ENCODE peak calls at places on chromosomes 13 and 19, in six cellular contexts. H, B, E, N, G and R are unnamed samples.
A peak's percentile ranks its signal among the peaks of the same experiment; 100 is the strongest.

GRCh38 chr19:51921949-51922348 is 5.3 kb upstream of the ZNF613 start:
- DNase-seq in H (peak; percentile 49), B (no peak), E (no peak), N (no peak), G (peak; percentile 36), R (no peak)

GRCh38 chr13:79405501-79405830 is 589 bp downstream of the RBM26 start:
- DNase-seq in H (no peak), B (peak; percentile 75), E (no peak), N (no peak), G (no peak), R (peak; percentile 40)

GRCh38 chr19:57903298-57904174 is 12.9 kb downstream of the ZNF417 start:
- DNase-seq in H (no peak), B (peak; percentile 76), E (peak; percentile 76), N (peak; percentile 53), G (no peak), R (no peak)

GRCh38 chr13:25300861-25301346 is 521 bp upstream of the NUP58 start:
- DNase-seq in H (peak; percentile 50), B (no peak), E (no peak), N (no peak), G (no peak), R (peak; percentile 31)

GRCh38 chr19:17963936-17964691 is 2.8 kb upstream of the KCNN1 start:
- DNase-seq in H (no peak), B (no peak), E (no peak), N (no peak), G (no peak), R (no peak)

GRCh38 chr13:47661076-47661475 is 340.0 kb downstream of the SUCLA2 start:
- DNase-seq in H (no peak), B (peak; percentile 91), E (peak; percentile 79), N (peak; percentile 85), G (no peak), R (no peak)

GRCh38 chr13:37306778-37307544 is 201.5 kb upstream of the CSNK1A1L start:
- DNase-seq in H (no peak), B (peak; percentile 93), E (peak; percentile 93), N (peak; percentile 98), G (no peak), R (no peak)

GRCh38 chr13:24854311-24854710 is 90.3 kb downstream of the RNF17 start:
- DNase-seq in H (no peak), B (no peak), E (peak; percentile 46), N (peak; percentile 2), G (no peak), R (no peak)

GRCh38 chr13:40666058-40666904 is at the start of gene FOXO1:
- DNase-seq in H (peak; percentile 93), B (peak; percentile 92), E (peak; percentile 86), N (peak; percentile 74), G (peak; percentile 88), R (peak; percentile 88)

GRCh38 chr13:48505597-48506091 is 27.2 kb downstream of the RCBTB2 start:
- DNase-seq in H (no peak), B (peak; percentile 19), E (peak; percentile 52), N (peak; percentile 71), G (peak; percentile 81), R (no peak)

GRCh38 chr19:30326076-30326710 is 46.0 kb upstream of the ZNF536 start:
- DNase-seq in H (peak; percentile 31), B (no peak), E (no peak), N (no peak), G (no peak), R (no peak)

GRCh38 chr13:27374650-27375049 is 49.8 kb upstream of the GTF3A start:
- DNase-seq in H (peak; percentile 86), B (peak; percentile 96), E (peak; percentile 85), N (peak; percentile 88), G (peak; percentile 73), R (peak; percentile 85)

GRCh38 chr13:73657821-73658540 is 476.2 kb downstream of the KLF12 start:
- DNase-seq in H (no peak), B (peak; percentile 18), E (peak; percentile 39), N (no peak), G (no peak), R (peak; percentile 44)

GRCh38 chr19:1418494-1418775 is 11.0 kb downstream of the DAZAP1 start:
- DNase-seq in H (no peak), B (no peak), E (no peak), N (no peak), G (no peak), R (no peak)

GRCh38 chr19:5470264-5470671 is 15.1 kb downstream of the ZNRF4 start:
- DNase-seq in H (no peak), B (no peak), E (no peak), N (no peak), G (no peak), R (no peak)

GRCh38 chr13:29664591-29664990 is 69.1 kb upstream of the SLC7A1 start:
- DNase-seq in H (no peak), B (no peak), E (no peak), N (no peak), G (no peak), R (no peak)

GRCh38 chr13:24050292-24050711 is 110.2 kb upstream of the SPATA13 start:
- DNase-seq in H (no peak), B (peak; percentile 81), E (peak; percentile 76), N (peak; percentile 86), G (no peak), R (no peak)

GRCh38 chr13:105773887-105774538 is 761.4 kb downstream of the EFNB2 start:
- DNase-seq in H (no peak), B (no peak), E (peak; percentile 30), N (peak; percentile 57), G (peak; percentile 82), R (no peak)

GRCh38 chr19:34269968-34270621 is 15.7 kb downstream of the GARRE1 start:
- DNase-seq in H (peak; percentile 73), B (peak; percentile 83), E (peak; percentile 49), N (peak; percentile 66), G (peak; percentile 69), R (peak; percentile 45)

GRCh38 chr13:101382701-101383100 is 33.6 kb downstream of the NALCN start:
- DNase-seq in H (no peak), B (no peak), E (no peak), N (no peak), G (no peak), R (no peak)

GRCh38 chr19:5343848-5344247 is 3.2 kb upstream of the PTPRS start:
- DNase-seq in H (no peak), B (peak; percentile 58), E (peak; percentile 17), N (peak; percentile 47), G (no peak), R (no peak)

GRCh38 chr13:64471916-64472315 is 2758.2 kb downstream of the PCDH9 start:
- DNase-seq in H (no peak), B (peak; percentile 54), E (peak; percentile 76), N (peak; percentile 60), G (no peak), R (no peak)

GRCh38 chr19:49224856-49225255 is 67.3 kb downstream of the TRPM4 start:
- DNase-seq in H (peak; percentile 89), B (peak; percentile 79), E (peak; percentile 39), N (peak; percentile 57), G (peak; percentile 56), R (peak; percentile 68)

GRCh38 chr13:111117961-111118360 is 2.9 kb downstream of the ARHGEF7 start:
- DNase-seq in H (no peak), B (peak; percentile 41), E (no peak), N (no peak), G (no peak), R (no peak)

GRCh38 chr19:55247621-55248099 is 11.2 kb downstream of the PPP6R1 start:
- DNase-seq in H (no peak), B (peak; percentile 73), E (no peak), N (no peak), G (no peak), R (peak; percentile 75)

GRCh38 chr13:98487016-98487415 is 89.9 kb downstream of the STK24 start:
- DNase-seq in H (peak; percentile 35), B (peak; percentile 38), E (peak; percentile 42), N (peak; percentile 53), G (no peak), R (no peak)
- H3K9ac ChIP-seq in H (no peak overlapping the region), B (peak overlapping the region; percentile 7), E (no peak overlapping the region), N (no peak overlapping the region), G (no peak overlapping the region), R (no peak overlapping the region)

DNA sequence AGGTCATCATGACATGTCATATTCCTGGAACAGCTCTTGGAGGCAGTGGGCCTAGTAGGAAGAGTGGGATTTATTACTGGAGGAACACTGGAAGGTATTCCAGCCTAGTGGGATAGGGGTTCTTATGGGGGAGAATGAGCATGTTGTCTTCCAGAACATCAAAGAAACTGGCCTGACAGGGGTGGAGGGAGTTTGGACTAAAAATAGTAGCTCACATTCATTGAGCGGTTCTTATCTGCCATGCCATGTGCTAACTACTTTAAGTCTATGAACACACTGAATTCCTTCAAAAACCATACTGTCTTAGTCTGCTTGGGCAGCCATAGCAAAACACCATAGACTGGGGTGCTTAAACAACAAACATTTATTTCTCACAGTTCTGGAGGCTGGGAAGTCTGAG is 413.6 kb downstream of the HS6ST3 start:
- DNase-seq in H (no peak), B (no peak), E (no peak), N (no peak), G (no peak), R (no peak)
- H3K27ac ChIP-seq in H (no peak overlapping the region), B (no peak overlapping the region), E (no peak overlapping the region), N (no peak overlapping the region), G (no peak overlapping the region), R (no peak overlapping the region)

GRCh38 chr19:44814517-44814916 is 5.6 kb downstream of the BCAM start:
- DNase-seq in H (no peak), B (no peak), E (no peak), N (no peak), G (no peak), R (no peak)

GRCh38 chr19:44814132-44814470 is 5.2 kb downstream of the BCAM start:
- DNase-seq in H (no peak), B (no peak), E (no peak), N (no peak), G (no peak), R (no peak)

GRCh38 chr19:44818470-44818856 is 9.6 kb downstream of the BCAM start:
- DNase-seq in H (no peak), B (no peak), E (no peak), N (no peak), G (no peak), R (no peak)

GRCh38 chr19:44817725-44818469 is 9.0 kb downstream of the BCAM start:
- DNase-seq in H (no peak), B (no peak), E (no peak), N (no peak), G (no peak), R (no peak)

DNA sequence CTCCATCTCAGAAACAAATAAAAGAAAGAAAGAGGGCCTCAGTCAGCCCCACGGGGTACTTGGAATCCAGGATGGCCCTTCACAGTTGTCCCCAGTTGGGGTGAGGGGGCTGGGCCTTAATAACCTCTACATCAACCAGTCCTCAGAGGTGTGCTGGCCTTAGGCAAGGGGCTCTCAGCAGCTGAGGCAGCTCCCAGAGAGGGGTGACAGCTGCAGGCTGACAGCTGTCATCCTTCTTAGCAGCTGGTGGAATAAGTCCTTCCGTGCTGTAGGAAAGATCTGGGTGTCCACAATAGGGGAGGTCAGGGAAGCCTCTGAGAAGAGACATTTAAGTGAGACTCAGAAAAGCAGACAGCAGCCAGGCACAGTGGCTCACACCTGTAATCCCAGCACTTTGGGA is 7.4 kb downstream of the BCAM start:
- DNase-seq in H (no peak), B (no peak), E (no peak), N (no peak), G (no peak), R (no peak)
- H3K4me3 ChIP-seq in H (no peak overlapping the region), B (no peak overlapping the region), E (no peak overlapping the region), N (no peak overlapping the region), G (no peak overlapping the region), R (no peak overlapping the region)

DNA sequence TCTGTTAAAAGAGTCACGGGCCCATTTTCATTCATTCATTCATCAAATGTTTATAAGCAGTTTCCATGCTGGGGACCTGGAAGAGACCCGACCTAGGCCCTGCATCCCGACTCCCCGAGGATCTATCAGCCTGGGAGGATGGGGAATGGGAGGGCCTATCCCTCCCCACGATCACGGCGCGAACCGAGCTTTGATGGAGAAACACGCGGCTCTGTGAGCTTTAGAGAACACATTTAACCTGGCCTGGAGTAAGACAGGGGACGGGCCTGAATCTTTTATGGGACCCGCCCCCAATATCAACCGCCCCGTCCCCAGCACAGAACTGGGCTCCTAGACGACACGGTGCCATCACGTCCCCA is 877 bp upstream of the EVI5L start:
- DNase-seq in H (no peak), B (no peak), E (no peak), N (no peak), G (no peak), R (no peak)
- H3K9ac ChIP-seq in H (no peak overlapping the region), B (no peak overlapping the region), E (no peak overlapping the region), N (no peak overlapping the region), G (peak overlapping the region; percentile 34), R (no peak overlapping the region)